ENCODE peak calls at places on chromosomes 11 and 22, in nine cellular contexts. X is esophagus squamous epithelium; E is CD8-positive, alpha-beta T cell; Y is HFF-Myc; M is fibroblast of the aortic adventitia; Z is GM12865; K is uterus; H is prostate gland; D is cardiac muscle cell. P is an unnamed sample.

GRCh38 chr11:64619811-64620285 is 28.8 kb downstream of the SLC22A12 start:
- DNase-seq in Z (no peak), Y (peak; percentile 6), M (peak; percentile 71), E (no peak), X (no peak), D (peak; percentile 57), K (peak; percentile 86), H (no peak), P (peak; percentile 41)

GRCh38 chr22:24134090-24134846 is 47.0 kb upstream of the SUSD2 start:
- DNase-seq in X (no peak), Z (no peak), M (no peak), Y (no peak), K (no peak), E (peak; percentile 96), H (no peak), D (peak; percentile 34), P (no peak)

GRCh38 chr11:370087-370941 is 1.0 kb downstream of the B4GALNT4 start:
- DNase-seq in D (peak; percentile 39), X (no peak), Y (no peak), Z (no peak), K (no peak), E (no peak), H (no peak), M (no peak), P (no peak)

GRCh38 chr11:120376547-120377182 is 40.5 kb downstream of the ARHGEF12 start:
- DNase-seq in M (no peak), E (no peak), K (no peak), H (no peak), Y (no peak), D (no peak), X (no peak), Z (no peak), P (no peak)

GRCh38 chr11:66956689-66957290 is 1.4 kb downstream of the PC start:
- DNase-seq in K (no peak), Z (no peak), M (peak; percentile 58), X (no peak), H (no peak), E (no peak), Y (peak; percentile 68), D (peak; percentile 28), P (peak; percentile 83)

GRCh38 chr11:89361738-89362137 is 129.4 kb downstream of the NOX4 start:
- DNase-seq in D (peak; percentile 40), E (no peak), Z (no peak), K (no peak), H (no peak), Y (no peak), X (no peak), M (no peak), P (no peak)

GRCh38 chr11:2930705-2931415 is 1.6 kb upstream of the PHLDA2 start:
- DNase-seq in H (peak; percentile 86), K (peak; percentile 44), X (no peak), Y (no peak), D (peak; percentile 72), Z (peak; percentile 76), M (peak; percentile 11), E (peak; percentile 38), P (peak; percentile 80)

GRCh38 chr11:45106006-45106405 is 40.4 kb upstream of the PRDM11 start:
- DNase-seq in Y (no peak), H (no peak), Z (no peak), E (no peak), K (no peak), D (no peak), M (no peak), X (no peak), P (no peak)

GRCh38 chr11:66015094-66015881 is 3.5 kb downstream of the CST6 start:
- DNase-seq in D (no peak), M (peak; percentile 43), K (no peak), Y (no peak), H (no peak), E (no peak), X (no peak), Z (no peak), P (peak; percentile 7)

GRCh38 chr22:30978304-30978962 is 9.4 kb downstream of the TUG1 start:
- DNase-seq in D (no peak), Z (no peak), Y (no peak), K (no peak), E (no peak), H (no peak), X (no peak), M (no peak), P (no peak)

GRCh38 chr11:46381836-46382643 is 571 bp downstream of the MDK start:
- DNase-seq in D (peak; percentile 57), Y (no peak), Z (no peak), H (no peak), K (peak; percentile 37), M (no peak), X (no peak), E (peak; percentile 24), P (no peak)

GRCh38 chr11:46382644-46383403 is 1.4 kb downstream of the MDK start:
- DNase-seq in E (peak; percentile 16), D (peak; percentile 70), Y (no peak), H (no peak), Z (no peak), K (no peak), X (no peak), M (peak; percentile 48), P (no peak)

GRCh38 chr11:46385169-46386004 is 3.9 kb downstream of the MDK start:
- DNase-seq in H (no peak), Z (no peak), D (no peak), Y (no peak), K (no peak), X (no peak), E (peak; percentile 9), M (no peak), P (no peak)

GRCh38 chr11:46383974-46384701 is 2.7 kb downstream of the MDK start:
- DNase-seq in X (no peak), E (peak; percentile 8), K (no peak), D (no peak), M (no peak), Y (no peak), H (no peak), Z (no peak), P (no peak)

DNA sequence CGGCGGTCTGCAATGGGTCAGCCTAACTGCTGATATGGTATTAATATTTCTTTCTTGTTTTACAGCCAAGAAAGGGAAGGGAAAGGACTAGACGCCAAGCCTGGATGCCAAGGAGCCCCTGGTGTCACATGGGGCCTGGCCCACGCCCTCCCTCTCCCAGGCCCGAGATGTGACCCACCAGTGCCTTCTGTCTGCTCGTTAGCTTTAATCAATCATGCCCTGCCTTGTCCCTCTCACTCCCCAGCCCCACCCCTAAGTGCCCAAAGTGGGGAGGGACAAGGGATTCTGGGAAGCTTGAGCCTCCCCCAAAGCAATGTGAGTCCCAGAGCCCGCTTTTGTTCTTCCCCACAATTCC is 1.9 kb downstream of the MDK start:
- DNase-seq in H (no peak), K (no peak), D (no peak), Y (no peak), Z (no peak), E (peak; percentile 9), M (no peak), X (no peak), P (no peak)
- TF ChIP-seq CTCF in H (no peak), K (no peak), D (no peak), Y (no peak), Z (no peak), E (no peak), M (no peak), X (no peak), P (no peak)

GRCh38 chr22:37187891-37188761 is at the start of gene C1QTNF6:
- DNase-seq in H (no peak), E (peak; percentile 22), Y (no peak), K (peak; percentile 62), D (peak; percentile 72), Z (no peak), X (no peak), M (peak; percentile 60), P (peak; percentile 73)

GRCh38 chr22:37186228-37186996 is 1.6 kb downstream of the C1QTNF6 start:
- DNase-seq in Y (no peak), E (peak; percentile 60), K (no peak), H (no peak), M (peak; percentile 88), D (peak; percentile 69), Z (peak; percentile 93), X (no peak), P (peak; percentile 67)

GRCh38 chr22:37186997-37187522 is 987 bp downstream of the C1QTNF6 start:
- DNase-seq in E (no peak), M (no peak), Y (no peak), Z (no peak), K (no peak), X (no peak), D (no peak), H (no peak), P (no peak)

GRCh38 chr22:37189011-37189466 is 992 bp upstream of the C1QTNF6 start:
- DNase-seq in D (no peak), K (no peak), X (no peak), Y (no peak), H (no peak), M (peak; percentile 63), E (no peak), Z (no peak), P (peak; percentile 92)

DNA sequence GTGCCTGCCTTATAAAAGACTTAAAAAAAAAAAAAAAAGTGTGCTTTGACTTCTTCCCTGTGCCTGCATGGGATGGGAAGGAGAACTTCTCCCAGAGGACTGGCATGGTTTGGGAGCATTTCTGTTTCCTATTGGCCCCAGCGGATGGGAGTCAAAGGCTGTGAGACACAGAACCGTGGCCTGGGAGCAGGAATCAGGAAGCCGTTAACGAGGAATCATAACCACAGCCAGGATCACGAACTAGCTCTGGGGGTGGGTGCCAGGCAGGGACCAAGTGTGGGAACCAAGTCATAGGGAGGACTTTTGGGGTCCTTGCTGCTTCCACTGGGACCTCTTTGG is 526 bp downstream of the C1QTNF6 start:
- DNase-seq in E (peak; percentile 4), M (no peak), H (no peak), Z (no peak), D (peak; percentile 23), X (no peak), K (peak; percentile 38), Y (no peak), P (peak; percentile 52)
- H3K4me3 ChIP-seq in E (no peak overlapping the region), M (peak overlapping the region; percentile 78), H (peak overlapping the region; percentile 8), Z (no peak overlapping the region), D (peak overlapping the region; percentile 7), X (no peak overlapping the region), K (peak overlapping the region; percentile 32), Y (peak overlapping the region; percentile 47), P (peak overlapping the region; percentile 31)

DNA sequence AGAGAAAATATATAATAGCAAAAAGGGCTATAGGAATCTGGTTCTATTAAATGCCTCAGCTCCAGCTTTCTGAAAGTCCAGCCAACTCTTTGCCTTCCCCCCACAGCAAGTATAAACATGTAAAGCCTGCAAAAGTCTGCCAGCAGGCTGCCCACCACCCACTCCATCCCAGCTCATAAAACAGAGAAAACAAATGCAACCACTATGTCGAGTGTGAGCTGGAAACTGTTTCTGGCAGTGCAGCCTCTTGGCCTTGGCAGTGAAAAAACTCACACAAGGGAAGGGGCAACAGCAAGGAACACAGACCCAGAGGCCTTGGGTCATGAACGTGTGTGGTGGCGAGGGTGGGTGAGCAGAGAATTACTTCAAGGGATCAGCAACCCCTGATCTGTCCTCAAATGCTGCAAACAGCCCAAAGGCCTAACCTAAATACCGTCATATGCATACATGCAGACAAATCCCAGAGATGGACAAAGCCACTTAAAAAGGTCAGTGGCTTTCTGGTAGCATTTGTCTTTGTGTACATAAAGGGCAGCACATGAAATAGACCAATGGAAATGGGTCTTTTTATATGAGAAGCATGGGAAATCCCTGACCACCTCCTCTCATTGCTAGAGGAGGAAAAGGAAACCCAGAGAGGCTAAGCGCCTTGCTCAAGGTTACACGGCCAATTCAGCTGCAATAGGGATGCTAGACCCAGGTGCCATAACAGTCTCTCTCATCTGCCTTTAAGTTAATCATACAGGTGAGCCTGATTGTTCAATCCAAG is 74.8 kb downstream of the NAT10 start:
- DNase-seq in M (no peak), Y (no peak), E (no peak), K (no peak), D (no peak), Z (peak; percentile 64), H (no peak), X (no peak), P (peak; percentile 33)
- TF ChIP-seq CTCF in M (no peak), Y (no peak), E (no peak), K (no peak), D (no peak), Z (no peak), H (no peak), X (no peak), P (no peak)

GRCh38 chr22:20487715-20488114 is 7.9 kb downstream of the KLHL22 start:
- DNase-seq in K (no peak), D (no peak), Y (no peak), Z (no peak), X (no peak), M (no peak), H (no peak), E (no peak), P (no peak)
- H3K4me3 ChIP-seq in K (no peak overlapping the region), D (no peak overlapping the region), Y (no peak overlapping the region), Z (no peak overlapping the region), X (no peak overlapping the region), M (no peak overlapping the region), H (no peak overlapping the region), E (no peak overlapping the region), P (no peak overlapping the region)